ENCODE peak calls at places on chromosomes 5 and 9, in ten cellular contexts. X is cardiac fibroblast; K is HCT116; T is endothelial cell; Z is mesothelial cell of epicardium; M is choroid plexus epithelial cell; D is HT1080; R is neural crest cell; P is kidney epithelial cell; V is activated CD4-positive, CD25-positive, alpha-beta regulatory T cell treated with anti-CD3 and anti-CD28 coated beads, Interleukin-2, amount 50 U/mL, for 72 hours. C is an unnamed sample.

GRCh38 chr5:174751154-174751990 is 27.0 kb downstream of the MSX2 start:
- DNase-seq in K (no peak), T (no peak), D (no peak), Z (peak), V (no peak), M (peak), X (no peak), R (peak), P (no peak), C (no peak)

GRCh38 chr9:132984202-132985062 is 5.9 kb downstream of the GFI1B start:
- DNase-seq in T (no peak), Z (no peak), P (no peak), R (no peak), M (no peak), K (no peak), V (no peak), D (no peak), X (no peak), C (no peak)

GRCh38 chr5:113776168-113776567 is 262.7 kb downstream of the YTHDC2 start:
- DNase-seq in M (no peak), V (no peak), R (no peak), X (no peak), P (no peak), K (no peak), D (no peak), T (no peak), Z (no peak), C (no peak)

GRCh38 chr5:175859916-175860315 is 11.5 kb upstream of the CPLX2 start:
- DNase-seq in T (no peak), K (no peak), M (no peak), D (no peak), X (no peak), R (no peak), P (no peak), V (no peak), Z (no peak), C (no peak)

GRCh38 chr5:157708866-157709265 is 22.4 kb upstream of the THG1L start:
- DNase-seq in M (no peak), V (no peak), Z (no peak), D (no peak), R (no peak), P (no peak), K (no peak), X (peak), T (no peak), C (no peak)

GRCh38 chr5:151495330-151495729 is 47.9 kb downstream of the SLC36A1 start:
- DNase-seq in D (no peak), V (no peak), K (no peak), M (no peak), R (no peak), T (no peak), Z (no peak), X (no peak), P (no peak), C (no peak)

GRCh38 chr9:10008101-10008799 is 604.6 kb downstream of the PTPRD start:
- DNase-seq in M (no peak), Z (no peak), K (no peak), P (no peak), D (no peak), V (no peak), R (no peak), X (no peak), T (no peak), C (no peak)

GRCh38 chr5:123266365-123266764 is 156.8 kb downstream of the CEP120 start:
- DNase-seq in T (no peak), D (no peak), M (no peak), R (no peak), K (no peak), V (no peak), X (no peak), P (no peak), Z (no peak), C (no peak)

GRCh38 chr9:129398101-129398795 is 220.2 kb upstream of the IER5L start:
- DNase-seq in M (no peak), Z (no peak), T (no peak), R (no peak), X (no peak), V (no peak), P (no peak), D (no peak), K (no peak), C (no peak)

GRCh38 chr9:115144706-115145105 is 26.7 kb upstream of the TNC start:
- DNase-seq in D (no peak), Z (no peak), V (no peak), T (no peak), M (peak), P (no peak), K (no peak), X (no peak), R (no peak), C (no peak)

GRCh38 chr5:90866333-90866732 is 307.7 kb downstream of the ADGRV1 start:
- DNase-seq in D (peak), X (peak), T (no peak), P (no peak), M (peak), K (peak), V (no peak), R (no peak), Z (no peak), C (no peak)

GRCh38 chr9:536597-537511 is 304.6 kb upstream of the DMRT1 start:
- DNase-seq in R (no peak), K (no peak), X (no peak), P (no peak), Z (no peak), T (no peak), M (no peak), V (no peak), D (no peak), C (no peak)

GRCh38 chr9:31908158-31908890 is 476.1 kb upstream of the ACO1 start:
- DNase-seq in P (peak), V (no peak), D (peak), M (no peak), T (no peak), Z (no peak), X (no peak), K (peak), R (no peak), C (no peak)

GRCh38 chr5:154754460-154755360 is 467 bp upstream of the LARP1 start:
- DNase-seq in X (peak), P (peak), M (peak), T (peak), Z (peak), R (peak), V (peak), K (peak), D (peak), C (peak)

GRCh38 chr5:160311491-160312138 is 749 bp downstream of the CCNJL start:
- DNase-seq in X (peak), K (no peak), M (no peak), R (peak), P (no peak), Z (no peak), T (peak), D (no peak), V (no peak), C (no peak)